ENCODE peak calls at places on chromosomes 4 and X, in eight cellular contexts. E, G, B, Y, R, U, X and H are unnamed samples.

GRCh38 chr4:37976991-37977470 is 16.8 kb downstream of the PTTG2 start:
- DNase-seq in E (peak; percentile 62), G (peak; percentile 70), B (peak; percentile 94), Y (peak; percentile 84), R (peak; percentile 89), U (peak; percentile 81), X (peak; percentile 25), H (peak; percentile 45)

GRCh38 chr4:139903845-139904244 is 238.2 kb downstream of the MGST2 start:
- DNase-seq in E (no peak), G (no peak), B (peak; percentile 32), Y (no peak), R (no peak), U (no peak), X (no peak), H (no peak)

GRCh38 chrX:53333853-53334252 is 52.5 kb upstream of the IQSEC2 start:
- DNase-seq in E (no peak), G (no peak), B (no peak), Y (no peak), R (no peak), U (no peak), X (no peak), H (no peak)

GRCh38 chr4:26131711-26132110 is 189.1 kb upstream of the RBPJ start:
- DNase-seq in E (no peak), G (no peak), B (no peak), Y (no peak), R (no peak), U (no peak), X (no peak), H (no peak)

GRCh38 chr4:6658635-6659075 is 18.2 kb downstream of the MRFAP1 start:
- DNase-seq in E (peak; percentile 58), G (no peak), B (no peak), Y (peak; percentile 50), R (peak; percentile 54), U (peak; percentile 62), X (no peak), H (no peak)

GRCh38 chrX:18574591-18574990 is 97.3 kb downstream of the RS1 start:
- DNase-seq in E (peak; percentile 58), G (no peak), B (no peak), Y (peak; percentile 72), R (peak; percentile 48), U (no peak), X (no peak), H (no peak)

GRCh38 chr4:144575181-144575580 is 70.8 kb upstream of the HHIP start:
- DNase-seq in E (peak; percentile 15), G (peak; percentile 13), B (peak; percentile 8), Y (no peak), R (no peak), U (no peak), X (peak; percentile 10), H (no peak)

GRCh38 chrX:10010686-10011085 is 43.5 kb downstream of the CLDN34 start:
- DNase-seq in E (peak; percentile 61), G (no peak), B (no peak), Y (peak; percentile 63), R (no peak), U (no peak), X (no peak), H (no peak)

GRCh38 chr4:25089058-25089763 is 58.5 kb upstream of the LGI2 start:
- DNase-seq in E (no peak), G (no peak), B (peak; percentile 55), Y (no peak), R (no peak), U (no peak), X (no peak), H (no peak)

GRCh38 chr4:111494971-111495370 is 650.3 kb upstream of the FAM241A start:
- DNase-seq in E (peak; percentile 45), G (no peak), B (no peak), Y (peak; percentile 27), R (no peak), U (no peak), X (no peak), H (no peak)

GRCh38 chr4:114378306-114378903 is 220.2 kb upstream of the UGT8 start:
- DNase-seq in E (peak; percentile 57), G (peak; percentile 17), B (no peak), Y (peak; percentile 45), R (no peak), U (no peak), X (no peak), H (no peak)

GRCh38 chr4:4864443-4864939 is 5.0 kb downstream of the MSX1 start:
- DNase-seq in E (no peak), G (no peak), B (no peak), Y (no peak), R (no peak), U (no peak), X (no peak), H (no peak)

GRCh38 chr4:7418131-7418943 is 16.4 kb downstream of the PSAPL1 start:
- DNase-seq in E (no peak), G (no peak), B (no peak), Y (no peak), R (no peak), U (no peak), X (no peak), H (no peak)

GRCh38 chr4:165394275-165394674 is 15.5 kb downstream of the CPE start:
- DNase-seq in E (peak; percentile 6), G (no peak), B (no peak), Y (peak; percentile 42), R (no peak), U (no peak), X (no peak), H (no peak)

GRCh38 chr4:82528074-82528473 is 33.7 kb downstream of the TMEM150C start:
- DNase-seq in E (no peak), G (no peak), B (no peak), Y (no peak), R (no peak), U (no peak), X (no peak), H (no peak)

GRCh38 chrX:112614640-112615039 is 65.1 kb downstream of the LHFPL1 start:
- DNase-seq in E (peak; percentile 69), G (no peak), B (no peak), Y (no peak), R (no peak), U (peak; percentile 77), X (no peak), H (no peak)

GRCh38 chr4:139684351-139684750 is 18.7 kb downstream of the MGST2 start:
- DNase-seq in E (peak; percentile 57), G (no peak), B (no peak), Y (no peak), R (no peak), U (no peak), X (no peak), H (no peak)

GRCh38 chr4:38943355-38943754 is 75.7 kb downstream of the FAM114A1 start:
- DNase-seq in E (no peak), G (no peak), B (no peak), Y (no peak), R (peak; percentile 23), U (no peak), X (no peak), H (no peak)

GRCh38 chr4:153466637-153467153 is 535 bp downstream of the TMEM131L start:
- DNase-seq in E (no peak), G (no peak), B (no peak), Y (no peak), R (no peak), U (no peak), X (no peak), H (no peak)

GRCh38 chrX:1440506-1440905 is 12.2 kb downstream of the ASMTL start:
- DNase-seq in E (no peak), G (no peak), B (no peak), Y (no peak), R (peak; percentile 2), U (no peak), X (no peak), H (no peak)